ENCODE peak calls at places on chromosomes 16 and 17, in four cellular contexts. T is endothelial cell, G is neural crest cell, V is mucosa of descending colon. W is an unnamed sample.

GRCh38 chr16:9901-10665 is 43.3 kb downstream of the POLR3K start:
- DNase-seq in G (no peak), V (no peak), T (no peak), W (no peak)

GRCh38 chr16:11315499-11315898 is 29.8 kb upstream of the RMI2 start:
- DNase-seq in T (peak; percentile 56), G (peak; percentile 14), V (no peak), W (no peak)

GRCh38 chr17:80265205-80266068 is 4.8 kb downstream of the RNF213 start:
- DNase-seq in T (no peak), G (no peak), V (peak; percentile 36), W (no peak)

GRCh38 chr17:3002538-3003301 is 60.7 kb downstream of the OR1D5 start:
- DNase-seq in G (no peak), V (peak; percentile 38), T (no peak), W (peak; percentile 72)

GRCh38 chr17:68533887-68534700 is 21.9 kb downstream of the PRKAR1A start:
- DNase-seq in G (no peak), V (no peak), T (no peak), W (no peak)

GRCh38 chr17:49076575-49077384 is 55.8 kb upstream of the B4GALNT2 start:
- DNase-seq in G (no peak), T (no peak), V (no peak), W (no peak)

GRCh38 chr16:81445143-81445922 is 725 bp downstream of the CMIP start:
- DNase-seq in T (peak; percentile 45), G (no peak), V (peak; percentile 51), W (no peak)

GRCh38 chr16:19431636-19432340 is 14.1 kb downstream of the TMC5 start:
- DNase-seq in V (no peak), T (no peak), G (no peak), W (no peak)

GRCh38 chr17:10058924-10059683 is 139.3 kb downstream of the GAS7 start:
- DNase-seq in V (no peak), T (no peak), G (no peak), W (no peak)

GRCh38 chr16:85146922-85147651 is 34.8 kb upstream of the CIBAR2 start:
- DNase-seq in T (no peak), V (no peak), G (no peak), W (no peak)

GRCh38 chr16:17657037-17657436 is 186.3 kb upstream of the XYLT1 start:
- DNase-seq in G (no peak), T (no peak), V (no peak), W (no peak)

GRCh38 chr16:8541868-8542267 is 48.4 kb downstream of the TMEM114 start:
- DNase-seq in V (no peak), G (no peak), T (no peak), W (no peak)

DNA sequence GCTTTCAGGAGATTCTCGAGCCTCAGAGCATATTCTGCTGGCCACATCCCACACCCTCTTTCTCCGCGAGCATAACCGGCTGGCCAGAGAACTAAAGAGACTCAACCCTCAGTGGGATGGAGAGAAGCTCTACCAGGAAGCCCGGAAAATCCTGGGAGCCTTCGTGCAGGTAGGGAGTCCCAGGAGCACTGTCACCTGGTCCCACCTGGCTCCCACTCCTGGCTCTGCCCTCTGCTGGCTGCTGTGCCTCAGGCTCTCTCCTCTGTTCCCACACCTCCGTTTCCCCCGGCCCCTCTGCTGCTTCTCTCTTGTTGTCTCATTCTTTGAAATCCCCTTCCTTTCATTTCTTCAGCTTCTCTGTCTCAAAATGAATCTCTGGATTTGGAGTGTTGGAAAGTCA is 16.4 kb downstream of the LPO start:
- DNase-seq in G (no peak), V (no peak), T (no peak), W (peak; percentile 65)
- TF ChIP-seq CTCF in G (no peak), V (no peak), T (no peak), W (no peak)

DNA sequence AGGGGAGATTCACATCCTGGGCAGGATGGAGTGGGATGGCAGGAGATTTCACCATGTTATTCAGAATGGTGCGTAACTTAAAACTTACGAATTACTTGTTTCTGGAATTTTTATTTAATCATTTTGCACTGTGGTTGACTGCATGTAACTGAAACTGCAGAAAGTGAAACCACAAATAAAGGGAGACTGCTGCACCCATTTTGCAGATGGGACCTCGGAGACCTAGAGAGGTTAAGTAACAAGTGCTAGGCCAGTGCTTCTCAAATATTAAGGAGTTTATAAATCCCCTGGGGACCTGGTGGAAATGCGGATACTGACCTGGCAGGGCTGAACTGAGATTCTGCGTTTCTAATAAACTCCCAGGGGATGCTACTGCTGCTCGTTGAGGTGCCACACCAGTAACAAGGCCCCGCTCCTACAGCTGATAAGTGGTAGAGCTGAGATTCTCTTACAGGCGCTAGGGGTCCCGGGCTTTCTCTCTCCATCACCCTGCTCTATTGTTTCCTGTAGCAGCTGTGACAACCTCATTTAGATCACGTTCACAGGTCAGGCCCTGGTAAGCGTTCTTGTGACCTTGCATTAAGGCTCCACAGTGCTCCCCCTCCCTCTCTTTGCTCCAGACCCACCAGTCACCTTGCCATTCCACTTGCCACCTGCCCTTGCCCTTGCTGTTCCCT is 167.1 kb upstream of the CDH13 start:
- DNase-seq in V (no peak), G (no peak), T (no peak), W (no peak)
- TF ChIP-seq CTCF in V (no peak), G (no peak), T (no peak), W (no peak)

GRCh38 chr17:64129515-64129764 is 504 bp downstream of the ERN1 start:
- DNase-seq in V (no peak), G (no peak), T (no peak), W (no peak)

GRCh38 chr17:64130559-64131001 is 636 bp upstream of the ERN1 start:
- DNase-seq in G (no peak), T (no peak), V (peak; percentile 59), W (no peak)

GRCh38 chr17:64131606-64132270 is 1.8 kb upstream of the ERN1 start:
- DNase-seq in V (no peak), T (no peak), G (no peak), W (no peak)

GRCh38 chr17:64128787-64129514 is 993 bp downstream of the ERN1 start:
- DNase-seq in T (no peak), G (no peak), V (peak; percentile 60), W (no peak)

DNA sequence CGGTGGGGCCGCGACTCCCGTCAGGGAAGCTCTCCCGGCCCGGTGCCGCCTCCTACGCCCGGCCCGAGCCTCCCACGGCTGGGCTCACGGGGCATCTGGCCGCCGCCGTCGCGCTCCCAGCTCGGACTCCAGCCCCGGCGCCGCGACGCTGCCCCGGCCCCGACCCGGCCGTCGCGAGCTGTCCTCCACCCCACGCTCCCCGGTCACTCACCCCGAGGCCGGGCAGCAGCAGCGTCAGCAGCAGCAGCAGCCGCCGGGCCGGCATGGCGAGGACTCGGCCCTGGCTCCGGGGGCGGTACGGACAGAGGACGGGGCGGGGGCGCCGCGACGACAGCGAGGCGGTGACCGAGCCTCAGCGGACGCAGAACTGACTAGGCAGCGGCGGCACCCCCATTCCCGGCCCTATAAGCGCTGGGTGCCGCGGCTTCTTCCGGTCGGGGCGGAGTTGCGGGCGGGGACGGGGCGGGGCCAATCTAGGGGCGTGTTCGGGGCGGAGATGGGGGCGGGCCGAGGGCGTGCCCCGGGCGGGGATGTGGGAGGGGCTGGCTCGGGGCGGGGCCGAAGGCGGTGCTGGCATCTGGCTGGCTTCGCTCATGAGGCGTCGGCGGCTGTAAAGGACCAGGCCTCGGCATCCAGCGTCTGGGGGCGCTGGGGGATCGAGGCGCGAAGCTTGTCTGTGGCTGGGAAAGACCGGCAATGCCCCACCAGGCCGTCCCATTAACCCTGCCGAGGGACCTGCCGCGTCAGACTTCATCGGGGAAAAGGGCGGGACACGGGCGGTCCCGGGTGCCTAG is at the start of gene ERN1:
- DNase-seq in V (peak; percentile 94), T (peak; percentile 93), G (peak; percentile 81), W (peak; percentile 96)
- TF ChIP-seq CTCF in V (no peak), T (no peak), G (no peak), W (no peak)

GRCh38 chr17:75503976-75504346 is 11.4 kb downstream of the CASKIN2 start:
- DNase-seq in T (no peak), G (no peak), V (no peak), W (no peak)
- TF ChIP-seq CTCF in T (no peak), G (no peak), V (no peak), W (no peak)

DNA sequence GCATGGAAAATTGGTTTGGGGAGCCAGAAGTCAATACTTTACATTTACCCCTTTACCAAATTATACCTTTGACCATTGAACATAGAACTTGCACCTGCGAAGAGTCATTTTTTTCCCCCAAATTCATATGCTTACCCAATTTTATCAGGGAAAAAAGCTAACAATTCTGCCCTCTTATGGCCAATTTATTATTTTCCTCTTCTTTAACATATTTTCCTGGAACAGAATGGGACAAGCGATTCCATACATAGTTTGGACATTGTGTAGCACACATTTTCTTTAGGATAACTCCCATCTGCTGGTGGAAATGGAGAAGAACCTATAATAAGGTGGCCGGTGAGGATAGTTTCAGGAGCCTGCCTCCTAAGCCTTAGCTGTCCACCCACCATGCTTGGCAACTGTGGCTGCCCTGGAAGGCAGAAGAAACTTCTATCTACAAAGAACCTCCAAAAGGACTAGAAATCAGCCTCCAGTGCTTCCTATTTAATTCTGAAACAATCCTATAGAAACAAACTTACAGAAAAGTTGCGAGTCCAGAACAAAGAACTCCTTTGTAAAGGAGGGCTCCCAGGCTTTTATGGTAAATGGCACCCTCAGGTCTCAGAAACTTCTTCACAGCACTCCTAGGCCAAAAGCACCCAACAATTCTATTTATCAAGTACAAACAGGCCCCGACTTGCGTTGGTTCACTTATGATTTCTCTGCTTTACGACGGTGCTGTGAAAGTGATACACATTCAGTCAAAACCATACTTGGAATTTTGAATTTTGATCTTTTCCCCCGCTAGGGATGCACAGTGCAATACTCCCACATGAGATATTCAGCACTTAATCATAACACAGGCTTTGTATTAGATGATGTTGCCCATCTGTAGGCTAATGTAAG is 64.1 kb upstream of the CACNG4 start:
- DNase-seq in T (no peak), G (no peak), V (no peak), W (no peak)
- TF ChIP-seq CTCF in T (peak; percentile 47), G (peak; percentile 54), V (no peak), W (peak; percentile 85)

DNA sequence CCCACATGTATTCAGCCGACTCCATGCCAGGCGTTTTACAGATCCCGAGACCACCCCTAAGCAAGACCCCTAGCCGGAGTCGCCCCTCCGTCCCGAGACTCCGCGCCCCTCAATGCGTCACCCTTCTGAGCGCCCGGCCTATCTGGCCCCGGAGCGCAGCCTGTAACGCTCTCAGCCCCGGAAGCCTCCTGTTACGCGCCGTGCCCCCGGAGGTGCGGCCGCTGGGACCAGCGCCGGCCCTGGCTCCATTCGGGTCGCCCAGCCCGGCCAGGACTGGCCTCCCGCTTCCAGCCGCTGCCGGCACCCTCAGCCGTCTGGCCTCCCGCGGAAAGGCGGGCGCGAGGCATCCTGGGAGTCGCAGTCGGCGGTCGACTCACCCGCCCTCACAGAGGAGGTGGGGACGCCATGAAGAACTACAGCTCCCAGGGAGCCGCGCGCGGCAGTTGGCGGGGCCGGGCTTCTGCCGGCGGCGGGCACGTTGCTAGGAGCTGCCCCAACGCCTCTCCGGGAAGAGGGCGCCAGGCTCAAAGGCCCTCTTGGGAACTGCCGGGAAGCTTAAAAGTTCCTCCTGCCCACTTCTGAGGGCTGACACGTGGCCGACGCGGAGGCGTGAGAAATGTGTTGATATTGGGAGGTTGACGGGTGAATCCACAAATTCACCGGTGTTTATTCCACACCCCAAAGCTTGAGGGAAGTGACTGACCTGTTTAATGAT is at the start of gene FBF1:
- DNase-seq in G (peak; percentile 90), T (peak; percentile 94), V (peak; percentile 93), W (peak; percentile 99)
- TF ChIP-seq CTCF in G (no peak), T (no peak), V (peak; percentile 12), W (peak; percentile 22)